ENCODE peak calls at places on chromosomes 16 and 17, in five cellular contexts. U is GM03348; L is stimulated activated CD4-positive, alpha-beta T cell treated with anti-CD3 and anti-CD28 coated beads, Interleukin-1b, Interleukin-23, amount 100 ng/mL, for 1 hour; O is anterior cingulate cortex; N is stimulated activated CD8-positive, alpha-beta memory T cell treated with anti-CD3 and anti-CD28 coated beads, Interleukin-12 subunit alpha, Interleukin-12 subunit beta, amount 100 ng/mL, for 4 hours. Z is an unnamed sample.

GRCh38 chr17:58277107-58277506 is 3.6 kb downstream of the MPO start:
- DNase-seq in U (no peak), L (no peak), O (no peak), N (no peak), Z (no peak)

GRCh38 chr17:29007456-29008455 is 1.9 kb upstream of the SEZ6 start:
- DNase-seq in O (no peak), U (peak), N (no peak), L (no peak), Z (no peak)

GRCh38 chr17:77320046-77320445 is 179.3 kb downstream of the SEC14L1 start:
- DNase-seq in O (no peak), N (no peak), U (peak), L (no peak), Z (no peak)

GRCh38 chr16:1193143-1193824 is 31.8 kb downstream of the TPSG1 start:
- DNase-seq in O (no peak), L (no peak), U (no peak), N (no peak), Z (no peak)

GRCh38 chr16:58126451-58126968 is 2.7 kb downstream of the CFAP20 start:
- DNase-seq in L (no peak), N (no peak), O (no peak), U (no peak), Z (no peak)

GRCh38 chr16:16014329-16015224 is 65.2 kb downstream of the ABCC1 start:
- DNase-seq in N (no peak), L (no peak), O (no peak), U (peak), Z (peak)

GRCh38 chr17:82297804-82298537 is 19.4 kb downstream of the CD7 start:
- DNase-seq in L (peak), O (peak), N (peak), U (peak), Z (peak)

GRCh38 chr16:56231-56927 is 2.8 kb downstream of the SNRNP25 start:
- DNase-seq in U (no peak), N (no peak), L (no peak), O (no peak), Z (no peak)

GRCh38 chr17:49252148-49252682 is 21.6 kb upstream of the PHOSPHO1 start:
- DNase-seq in N (no peak), U (no peak), O (no peak), L (no peak), Z (no peak)

GRCh38 chr16:47057631-47057996 is 84.1 kb upstream of the DNAJA2 start:
- DNase-seq in U (no peak), O (no peak), N (no peak), L (no peak), Z (no peak)

GRCh38 chr17:46193246-46193625 is at the start of gene KANSL1:
- DNase-seq in U (peak), N (peak), O (peak), L (peak), Z (peak)

Z was measured in thyroid gland.